ENCODE peak calls at places on chromosomes 1 and 21, in nine cellular contexts. B is central memory CD4-positive, alpha-beta T cell; K is aorta; J is GM12891; O is stromal cell of bone marrow; D is activated T-cell treated with anti-CD3 and anti-CD28 coated beads for 24 hours; I is retina; Z is Peyer's patch; H is Calu3. W is an unnamed sample.

GRCh38 chr1:166813508-166814223 is 25.6 kb upstream of the POGK start:
- DNase-seq in B (no peak), O (no peak), H (no peak), K (no peak), Z (no peak), I (no peak), J (no peak), D (no peak), W (no peak)

GRCh38 chr1:164587617-164588367 is 28.8 kb downstream of the PBX1 start:
- DNase-seq in B (no peak), Z (no peak), H (no peak), D (no peak), I (peak), K (no peak), J (no peak), O (no peak), W (no peak)

GRCh38 chr1:152870831-152871730 is 7.0 kb upstream of the SMCP start:
- DNase-seq in H (peak), I (peak), O (peak), K (no peak), Z (no peak), J (no peak), D (no peak), B (no peak), W (no peak)

GRCh38 chr21:32315511-32316362 is 17.1 kb downstream of the MRAP start:
- DNase-seq in B (no peak), O (no peak), J (no peak), I (no peak), Z (no peak), K (no peak), H (no peak), D (no peak), W (no peak)

GRCh38 chr1:59879556-59879955 is 47.0 kb downstream of the CYP2J2 start:
- DNase-seq in I (peak), D (peak), K (peak), H (peak), O (peak), Z (peak), B (peak), J (no peak), W (no peak)

GRCh38 chr1:51565009-51565408 is 45.9 kb upstream of the EPS15 start:
- DNase-seq in B (no peak), O (no peak), I (no peak), K (no peak), J (no peak), Z (no peak), H (no peak), D (no peak), W (no peak)

GRCh38 chr1:117527566-117528102 is 78.2 kb upstream of the TENT5C start:
- DNase-seq in K (no peak), J (no peak), O (peak), H (no peak), I (no peak), Z (no peak), D (no peak), B (no peak), W (no peak)

GRCh38 chr1:183590225-183591191 is at the start of gene NCF2:
- DNase-seq in J (peak), O (no peak), Z (peak), B (peak), I (no peak), K (peak), D (peak), H (peak), W (peak)

GRCh38 chr1:86648255-86648654 is 56.1 kb upstream of the SH3GLB1 start:
- DNase-seq in J (no peak), D (no peak), K (no peak), O (peak), I (peak), B (no peak), H (peak), Z (no peak), W (no peak)

GRCh38 chr1:229203030-229203751 is 67.7 kb upstream of the RAB4A start:
- DNase-seq in D (no peak), O (no peak), H (peak), I (peak), K (no peak), Z (no peak), B (no peak), J (no peak), W (no peak)

GRCh38 chr1:43548285-43549271 is 17.9 kb downstream of the PTPRF start:
- DNase-seq in Z (no peak), H (no peak), I (no peak), D (no peak), K (no peak), O (no peak), J (no peak), B (no peak), W (no peak)

GRCh38 chr1:33082575-33083112 is 1.7 kb downstream of the AZIN2 start:
- DNase-seq in B (no peak), K (no peak), Z (no peak), O (no peak), I (no peak), H (no peak), J (no peak), D (no peak), W (no peak)

GRCh38 chr1:42081475-42081874 is 71.7 kb upstream of the GUCA2B start:
- DNase-seq in O (no peak), I (no peak), K (no peak), J (no peak), D (no peak), H (peak), Z (no peak), B (no peak), W (no peak)

GRCh38 chr1:53681647-53682368 is 57.2 kb downstream of the GLIS1 start:
- DNase-seq in Z (peak), D (no peak), J (peak), B (peak), H (peak), I (peak), O (no peak), K (no peak), W (no peak)

GRCh38 chr1:182408435-182409070 is 8.1 kb upstream of the TEDDM1 start:
- DNase-seq in Z (no peak), O (no peak), B (no peak), D (no peak), I (no peak), K (no peak), J (no peak), H (no peak), W (no peak)

GRCh38 chr1:109357673-109358072 is 40.0 kb downstream of the SORT1 start:
- DNase-seq in B (no peak), H (no peak), K (no peak), J (no peak), I (no peak), O (no peak), D (no peak), Z (no peak), W (no peak)

GRCh38 chr1:22018583-22019559 is 17.4 kb downstream of the CELA3A start:
- DNase-seq in I (no peak), O (peak), H (peak), K (peak), J (peak), B (peak), Z (peak), D (peak), W (peak)

GRCh38 chr1:221363074-221363473 is 378.8 kb downstream of the DUSP10 start:
- DNase-seq in K (no peak), O (no peak), D (no peak), J (no peak), I (no peak), B (no peak), H (no peak), Z (no peak), W (no peak)

GRCh38 chr1:240497908-240498307 is 114.0 kb downstream of the GREM2 start:
- DNase-seq in K (no peak), Z (no peak), O (no peak), H (no peak), B (no peak), I (no peak), J (no peak), D (no peak), W (no peak)

GRCh38 chr1:11800391-11800755 is 5.4 kb downstream of the MTHFR start:
- DNase-seq in B (no peak), D (no peak), I (no peak), J (no peak), H (no peak), K (no peak), Z (no peak), O (no peak), W (no peak)

GRCh38 chr1:83959824-83960441 is 39.0 kb downstream of the TTLL7 start:
- DNase-seq in J (no peak), D (no peak), K (no peak), Z (no peak), H (no peak), O (peak), B (no peak), I (no peak), W (no peak)

GRCh38 chr1:170664283-170664827 is 424 bp downstream of the PRRX1 start:
- DNase-seq in O (no peak), H (peak), D (no peak), B (no peak), J (no peak), I (peak), Z (no peak), K (no peak), W (no peak)

GRCh38 chr1:116805398-116805797 is 51.2 kb downstream of the CD2 start:
- DNase-seq in I (no peak), D (no peak), H (no peak), O (no peak), B (no peak), Z (no peak), J (no peak), K (no peak), W (no peak)

GRCh38 chr1:33261344-33261743 is 5.1 kb downstream of the ZNF362 start:
- DNase-seq in K (no peak), O (no peak), B (no peak), J (no peak), I (peak), H (no peak), D (no peak), Z (no peak), W (no peak)

GRCh38 chr1:64687725-64688285 is 57.1 kb upstream of the RAVER2 start:
- DNase-seq in Z (no peak), I (no peak), H (peak), B (no peak), J (no peak), D (no peak), K (peak), O (no peak), W (no peak)

GRCh38 chr1:86951430-86951829 is 37.0 kb downstream of the HS2ST1 start:
- DNase-seq in B (no peak), I (no peak), O (no peak), D (no peak), H (no peak), Z (no peak), K (no peak), J (no peak), W (no peak)

GRCh38 chr21:45309541-45310381 is 22.1 kb upstream of the POFUT2 start:
- DNase-seq in J (no peak), K (peak), I (no peak), B (no peak), Z (no peak), O (no peak), H (no peak), D (no peak), W (no peak)

GRCh38 chr1:154342836-154343472 is 17.6 kb downstream of the ATP8B2 start:
- DNase-seq in O (no peak), D (peak), H (no peak), I (no peak), B (peak), K (no peak), J (no peak), Z (peak), W (no peak)

GRCh38 chr1:44832068-44832700 is 10.9 kb downstream of the PTCH2 start:
- DNase-seq in H (no peak), I (no peak), B (no peak), J (no peak), Z (no peak), O (no peak), D (no peak), K (no peak), W (no peak)

GRCh38 chr1:220224611-220225124 is 47.6 kb downstream of the RAB3GAP2 start:
- DNase-seq in I (no peak), D (no peak), B (no peak), J (no peak), K (no peak), H (no peak), O (no peak), Z (no peak), W (no peak)

GRCh38 chr1:7679873-7680790 is 91.0 kb upstream of the VAMP3 start:
- DNase-seq in J (no peak), O (no peak), H (peak), I (peak), K (peak), D (peak), B (peak), Z (no peak), W (no peak)

GRCh38 chr1:91091812-91092211 is 70.0 kb upstream of the ZNF644 start:
- DNase-seq in K (no peak), Z (no peak), J (no peak), H (peak), B (no peak), O (no peak), I (no peak), D (no peak), W (no peak)

GRCh38 chr1:85398391-85399064 is 66.4 kb downstream of the DDAH1 start:
- DNase-seq in B (no peak), D (no peak), I (no peak), Z (no peak), K (no peak), J (no peak), H (no peak), O (peak), W (no peak)

GRCh38 chr1:26468911-26469310 is 3.3 kb upstream of the HMGN2 start:
- DNase-seq in I (no peak), Z (no peak), B (no peak), H (no peak), J (no peak), D (no peak), O (no peak), K (no peak), W (no peak)

W was measured in GM12892.